ENCODE peak calls at places on chromosomes 5 and 9, in seven cellular contexts. One of them, this sample, is unnamed.
A peak's percentile ranks its signal among the peaks of the same experiment; 100 is the strongest.

GRCh38 chr5:53109041-53109435 is 519 bp downstream of the MOCS2 start:
- DNase-seq in AG08395: no peak
- DNase-seq in transverse colon: no peak
- DNase-seq in CD8-positive, alpha-beta memory T cell: no peak
- DNase-seq in activated T-cell treated with anti-CD3 and anti-CD28 coated beads for 1 hour: no peak
- DNase-seq in stimulated activated CD4-positive, alpha-beta T cell treated with anti-CD3 and anti-CD28 coated beads, Interleukin-4, amount 100 ng/mL, for 4 hours: no peak
- DNase-seq in natural killer cell: no peak
- DNase-seq in this sample: no peak

GRCh38 chr5:92455011-92455410 is 1071.9 kb upstream of the ARRDC3 start:
- DNase-seq in AG08395: no peak
- DNase-seq in transverse colon: no peak
- DNase-seq in CD8-positive, alpha-beta memory T cell: no peak
- DNase-seq in activated T-cell treated with anti-CD3 and anti-CD28 coated beads for 1 hour: no peak
- DNase-seq in stimulated activated CD4-positive, alpha-beta T cell treated with anti-CD3 and anti-CD28 coated beads, Interleukin-4, amount 100 ng/mL, for 4 hours: no peak
- DNase-seq in natural killer cell: no peak
- DNase-seq in this sample: no peak

GRCh38 chr5:40202852-40203440 is 476.8 kb upstream of the PTGER4 start:
- DNase-seq in AG08395: no peak
- DNase-seq in transverse colon: no peak
- DNase-seq in CD8-positive, alpha-beta memory T cell: no peak
- DNase-seq in activated T-cell treated with anti-CD3 and anti-CD28 coated beads for 1 hour: no peak
- DNase-seq in stimulated activated CD4-positive, alpha-beta T cell treated with anti-CD3 and anti-CD28 coated beads, Interleukin-4, amount 100 ng/mL, for 4 hours: no peak
- DNase-seq in natural killer cell: no peak
- DNase-seq in this sample: no peak

GRCh38 chr9:26746357-26747072 is 146.1 kb downstream of the CAAP1 start:
- DNase-seq in AG08395: no peak
- DNase-seq in transverse colon: no peak
- DNase-seq in CD8-positive, alpha-beta memory T cell: no peak
- DNase-seq in activated T-cell treated with anti-CD3 and anti-CD28 coated beads for 1 hour: no peak
- DNase-seq in stimulated activated CD4-positive, alpha-beta T cell treated with anti-CD3 and anti-CD28 coated beads, Interleukin-4, amount 100 ng/mL, for 4 hours: no peak
- DNase-seq in natural killer cell: no peak
- DNase-seq in this sample: no peak

GRCh38 chr9:90552317-90552716 is 90.3 kb downstream of the DIRAS2 start:
- DNase-seq in AG08395: no peak
- DNase-seq in transverse colon: peak; percentile 24
- DNase-seq in CD8-positive, alpha-beta memory T cell: no peak
- DNase-seq in activated T-cell treated with anti-CD3 and anti-CD28 coated beads for 1 hour: no peak
- DNase-seq in stimulated activated CD4-positive, alpha-beta T cell treated with anti-CD3 and anti-CD28 coated beads, Interleukin-4, amount 100 ng/mL, for 4 hours: no peak
- DNase-seq in natural killer cell: no peak
- DNase-seq in this sample: no peak

GRCh38 chr5:174617285-174617684 is 107.1 kb upstream of the MSX2 start:
- DNase-seq in AG08395: no peak
- DNase-seq in transverse colon: no peak
- DNase-seq in CD8-positive, alpha-beta memory T cell: no peak
- DNase-seq in activated T-cell treated with anti-CD3 and anti-CD28 coated beads for 1 hour: no peak
- DNase-seq in stimulated activated CD4-positive, alpha-beta T cell treated with anti-CD3 and anti-CD28 coated beads, Interleukin-4, amount 100 ng/mL, for 4 hours: no peak
- DNase-seq in natural killer cell: no peak
- DNase-seq in this sample: no peak

GRCh38 chr9:135734616-135735144 is 32.7 kb downstream of the KCNT1 start:
- DNase-seq in AG08395: no peak
- DNase-seq in transverse colon: no peak
- DNase-seq in CD8-positive, alpha-beta memory T cell: no peak
- DNase-seq in activated T-cell treated with anti-CD3 and anti-CD28 coated beads for 1 hour: no peak
- DNase-seq in stimulated activated CD4-positive, alpha-beta T cell treated with anti-CD3 and anti-CD28 coated beads, Interleukin-4, amount 100 ng/mL, for 4 hours: no peak
- DNase-seq in natural killer cell: no peak
- DNase-seq in this sample: no peak

GRCh38 chr9:104233366-104233765 is 139.3 kb downstream of the SMC2 start:
- DNase-seq in AG08395: no peak
- DNase-seq in transverse colon: no peak
- DNase-seq in CD8-positive, alpha-beta memory T cell: no peak
- DNase-seq in activated T-cell treated with anti-CD3 and anti-CD28 coated beads for 1 hour: no peak
- DNase-seq in stimulated activated CD4-positive, alpha-beta T cell treated with anti-CD3 and anti-CD28 coated beads, Interleukin-4, amount 100 ng/mL, for 4 hours: no peak
- DNase-seq in natural killer cell: no peak
- DNase-seq in this sample: no peak

GRCh38 chr5:179060116-179061008 is at the start of gene ZNF354C:
- DNase-seq in AG08395: peak; percentile 96
- DNase-seq in transverse colon: peak; percentile 86
- DNase-seq in CD8-positive, alpha-beta memory T cell: peak; percentile 78
- DNase-seq in activated T-cell treated with anti-CD3 and anti-CD28 coated beads for 1 hour: peak; percentile 82
- DNase-seq in stimulated activated CD4-positive, alpha-beta T cell treated with anti-CD3 and anti-CD28 coated beads, Interleukin-4, amount 100 ng/mL, for 4 hours: peak; percentile 86
- DNase-seq in natural killer cell: peak; percentile 81
- DNase-seq in this sample: peak; percentile 63

GRCh38 chr9:118809160-118809625 is 560.0 kb downstream of the BRINP1 start:
- DNase-seq in AG08395: no peak
- DNase-seq in transverse colon: no peak
- DNase-seq in CD8-positive, alpha-beta memory T cell: no peak
- DNase-seq in activated T-cell treated with anti-CD3 and anti-CD28 coated beads for 1 hour: no peak
- DNase-seq in stimulated activated CD4-positive, alpha-beta T cell treated with anti-CD3 and anti-CD28 coated beads, Interleukin-4, amount 100 ng/mL, for 4 hours: no peak
- DNase-seq in natural killer cell: no peak
- DNase-seq in this sample: no peak

GRCh38 chr9:81489048-81489447 is 200.3 kb downstream of the TLE1 start:
- DNase-seq in AG08395: no peak
- DNase-seq in transverse colon: no peak
- DNase-seq in CD8-positive, alpha-beta memory T cell: no peak
- DNase-seq in activated T-cell treated with anti-CD3 and anti-CD28 coated beads for 1 hour: no peak
- DNase-seq in stimulated activated CD4-positive, alpha-beta T cell treated with anti-CD3 and anti-CD28 coated beads, Interleukin-4, amount 100 ng/mL, for 4 hours: no peak
- DNase-seq in natural killer cell: no peak
- DNase-seq in this sample: no peak